ENCODE peak calls at places on chromosomes 16 and 17, in seven cellular contexts. W, L, M, R, V, Q and N are unnamed samples.

GRCh38 chr17:74520790-74521480 is 10.3 kb downstream of the CD300LB start:
- DNase-seq in W (peak), M (no peak), L (no peak), V (no peak), Q (no peak), R (no peak), N (no peak)

GRCh38 chr17:32747856-32748255 is 129.1 kb downstream of the MYO1D start:
- DNase-seq in Q (no peak), V (no peak), R (no peak), L (no peak), M (no peak), W (no peak), N (no peak)

GRCh38 chr17:35791681-35792350 is 3.6 kb downstream of the MMP28 start:
- DNase-seq in R (no peak), W (no peak), V (no peak), L (no peak), Q (no peak), M (no peak), N (no peak)

GRCh38 chr16:22195695-22196558 is 10.2 kb upstream of the EEF2K start:
- DNase-seq in M (peak), Q (peak), W (peak), V (peak), L (peak), R (peak), N (peak)

GRCh38 chr16:68995011-68995504 is 110.4 kb upstream of the HAS3 start:
- DNase-seq in V (peak), W (peak), Q (peak), M (no peak), R (peak), L (peak), N (peak)

GRCh38 chr16:51431517-51432241 is 280.6 kb upstream of the SALL1 start:
- DNase-seq in L (peak), M (no peak), W (no peak), V (peak), R (no peak), Q (no peak), N (peak)

GRCh38 chr17:68170246-68170645 is 77.6 kb upstream of the AMZ2 start:
- DNase-seq in V (no peak), M (no peak), R (no peak), Q (no peak), L (no peak), W (peak), N (no peak)

GRCh38 chr16:17470002-17470870 is 524 bp downstream of the XYLT1 start:
- DNase-seq in V (no peak), M (no peak), Q (no peak), R (no peak), L (no peak), W (peak), N (no peak)

GRCh38 chr17:42667088-42667951 is 8.2 kb downstream of the TUBG2 start:
- DNase-seq in L (peak), R (peak), Q (no peak), W (peak), M (no peak), V (peak), N (no peak)

GRCh38 chr17:62781356-62781755 is 26.8 kb downstream of the MARCHF10 start:
- DNase-seq in V (peak), L (peak), Q (no peak), R (peak), W (no peak), M (no peak), N (no peak)

GRCh38 chr17:36934759-36935630 is 2.3 kb upstream of the LHX1 start:
- DNase-seq in Q (no peak), V (no peak), W (peak), L (no peak), M (no peak), R (peak), N (peak)

GRCh38 chr17:13756763-13757162 is 155.0 kb upstream of the HS3ST3A1 start:
- DNase-seq in L (no peak), Q (no peak), W (no peak), R (no peak), V (no peak), M (no peak), N (peak)

GRCh38 chr17:79022507-79022991 is 1.4 kb upstream of the C1QTNF1 start:
- DNase-seq in M (no peak), Q (no peak), V (no peak), L (no peak), R (no peak), W (no peak), N (no peak)

GRCh38 chr16:482468-483185 is 44.9 kb upstream of the CAPN15 start:
- DNase-seq in W (no peak), M (no peak), V (no peak), R (no peak), Q (no peak), L (no peak), N (no peak)

GRCh38 chr16:73019456-73020362 is 28.2 kb downstream of the ZFHX3 start:
- DNase-seq in V (peak), Q (no peak), M (no peak), W (peak), R (no peak), L (peak), N (no peak)

DNA sequence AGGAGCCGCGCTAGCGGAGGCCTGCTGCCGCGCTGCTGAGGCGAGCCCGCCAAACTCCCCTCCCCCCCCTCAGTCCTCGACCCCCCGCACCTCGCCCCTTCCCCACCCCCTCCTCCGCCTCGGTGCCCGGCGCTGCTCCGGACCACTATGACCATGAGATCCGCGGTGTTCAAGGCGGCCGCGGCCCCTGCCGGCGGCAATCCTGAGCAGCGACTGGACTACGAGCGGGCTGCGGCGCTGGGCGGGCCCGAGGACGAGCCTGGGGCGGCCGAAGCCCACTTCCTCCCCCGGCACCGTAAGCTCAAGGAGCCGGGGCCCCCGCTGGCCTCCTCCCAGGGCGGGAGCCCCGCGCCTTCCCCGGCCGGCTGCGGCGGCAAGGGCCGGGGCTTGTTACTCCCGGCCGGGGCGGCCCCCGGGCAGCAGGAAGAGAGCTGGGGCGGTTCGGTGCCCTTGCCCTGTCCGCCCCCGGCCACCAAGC is 734 bp downstream of the MSL1 start:
- DNase-seq in L (peak), V (peak), M (no peak), R (peak), Q (no peak), W (peak), N (peak)
- H2BK120ac ChIP-seq in L (peak), V (peak), M (peak), R (no peak), Q (no peak), W (peak), N (peak)

GRCh38 chr17:61605692-61606091 is 14.7 kb upstream of the NACA2 start:
- DNase-seq in W (no peak), R (no peak), M (no peak), Q (no peak), L (no peak), V (no peak), N (no peak)
- H3K23ac ChIP-seq in W (no peak), R (no peak), M (no peak), Q (no peak), L (no peak), V (no peak), N (no peak)

GRCh38 chr17:76716834-76717205 is 6.1 kb upstream of the MXRA7 start:
- DNase-seq in V (peak), R (no peak), L (peak), Q (no peak), M (no peak), W (peak), N (no peak)
- H2BK120ac ChIP-seq in V (no peak), R (no peak), L (peak), Q (no peak), M (no peak), W (no peak), N (no peak)

GRCh38 chr16:75529056-75529905 is 6.6 kb downstream of the CHST5 start:
- DNase-seq in R (no peak), Q (no peak), M (no peak), L (no peak), V (no peak), W (no peak), N (no peak)
- H3K23ac ChIP-seq in R (no peak), Q (no peak), M (peak), L (no peak), V (no peak), W (no peak), N (no peak)

GRCh38 chr17:81073967-81074366 is 39.0 kb downstream of the BAIAP2 start:
- DNase-seq in W (no peak), M (no peak), L (no peak), V (no peak), Q (no peak), R (no peak), N (no peak)
- H2BK120ac ChIP-seq in W (no peak), M (no peak), L (no peak), V (no peak), Q (no peak), R (no peak), N (no peak)

DNA sequence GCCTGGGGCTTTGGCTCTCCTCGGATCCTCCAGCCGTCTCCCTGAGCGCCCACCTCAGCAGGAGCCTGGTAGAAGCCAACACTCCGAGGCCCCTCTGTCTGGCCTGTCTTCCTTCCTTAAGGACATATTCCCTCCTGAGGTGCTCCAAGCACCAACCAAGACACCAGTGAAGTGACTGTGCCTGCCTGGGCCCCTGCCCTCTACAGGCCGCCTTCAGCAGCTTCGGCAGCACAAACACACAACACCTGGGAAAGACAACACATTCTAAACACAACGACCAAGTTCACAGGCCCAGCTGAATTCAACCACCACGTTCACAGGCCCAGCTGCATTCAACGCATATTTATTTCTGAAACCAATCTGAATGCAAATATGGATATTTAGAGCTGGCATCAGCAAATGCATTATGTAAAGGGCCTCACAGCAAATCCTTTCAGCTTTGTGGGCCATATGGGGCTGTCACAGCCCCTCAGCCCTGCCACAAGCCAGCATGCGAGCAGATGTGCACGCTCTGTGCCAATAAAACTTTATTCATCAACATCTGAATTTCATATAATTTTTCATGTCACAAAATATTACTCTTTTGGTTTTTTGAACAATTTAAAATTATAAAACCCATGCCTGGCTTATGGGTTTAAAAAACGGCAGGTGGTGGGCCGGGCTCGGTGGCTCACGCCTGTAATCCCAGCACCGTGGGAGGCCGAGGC is 12.2 kb downstream of the GALNS start:
- DNase-seq in W (no peak), Q (no peak), V (no peak), M (no peak), R (peak), L (no peak), N (peak)
- H3K23ac ChIP-seq in W (no peak), Q (no peak), V (no peak), M (no peak), R (no peak), L (no peak), N (no peak)

GRCh38 chr16:12020007-12020406 is 43.5 kb downstream of the SNX29 start:
- DNase-seq in L (no peak), V (no peak), M (no peak), Q (no peak), R (no peak), W (no peak), N (no peak)
- H2BK120ac ChIP-seq in L (no peak), V (no peak), M (no peak), Q (no peak), R (no peak), W (no peak), N (no peak)